ENCODE peak calls at places on chromosome 4, in eight cellular contexts. B, G, Q, L, T, Z, P and A are unnamed samples.

GRCh38 chr4:142528433-142528832 is 317.7 kb downstream of the INPP4B start:
- DNase-seq in B (peak; percentile 39), G (peak; percentile 16), Q (no peak), L (no peak), T (peak; percentile 76), Z (no peak), P (no peak), A (peak; percentile 10)

GRCh38 chr4:73729534-73730165 is 10.7 kb upstream of the CXCL8 start:
- DNase-seq in B (peak; percentile 84), G (peak; percentile 95), Q (no peak), L (no peak), T (peak; percentile 88), Z (peak; percentile 62), P (peak; percentile 79), A (peak; percentile 96)

GRCh38 chr4:160375746-160376452 is 1273.0 kb downstream of the RAPGEF2 start:
- DNase-seq in B (peak; percentile 20), G (no peak), Q (no peak), L (no peak), T (peak; percentile 72), Z (no peak), P (no peak), A (peak; percentile 2)

GRCh38 chr4:117085185-117085701 is at the start of gene TRAM1L1:
- DNase-seq in B (peak; percentile 41), G (peak; percentile 51), Q (peak; percentile 28), L (peak; percentile 82), T (peak; percentile 42), Z (peak; percentile 55), P (peak; percentile 61), A (peak; percentile 54)

GRCh38 chr4:119300072-119300387 is 21.9 kb downstream of the FABP2 start:
- DNase-seq in B (no peak), G (peak; percentile 59), Q (no peak), L (peak; percentile 30), T (peak; percentile 54), Z (peak; percentile 41), P (peak; percentile 60), A (peak; percentile 76)

GRCh38 chr4:74042681-74043080 is 4.2 kb upstream of the CXCL3 start:
- DNase-seq in B (no peak), G (no peak), Q (no peak), L (no peak), T (no peak), Z (no peak), P (peak; percentile 49), A (no peak)

GRCh38 chr4:147103403-147103946 is 157.8 kb upstream of the TTC29 start:
- DNase-seq in B (peak; percentile 83), G (peak; percentile 98), Q (peak; percentile 93), L (no peak), T (peak; percentile 94), Z (no peak), P (peak; percentile 39), A (peak; percentile 96)

GRCh38 chr4:39433878-39434492 is 24.7 kb downstream of the RPL9 start:
- DNase-seq in B (no peak), G (no peak), Q (no peak), L (no peak), T (no peak), Z (no peak), P (no peak), A (no peak)

GRCh38 chr4:139756391-139757180 is 91.0 kb downstream of the MGST2 start:
- DNase-seq in B (no peak), G (no peak), Q (no peak), L (no peak), T (no peak), Z (no peak), P (no peak), A (no peak)

DNA sequence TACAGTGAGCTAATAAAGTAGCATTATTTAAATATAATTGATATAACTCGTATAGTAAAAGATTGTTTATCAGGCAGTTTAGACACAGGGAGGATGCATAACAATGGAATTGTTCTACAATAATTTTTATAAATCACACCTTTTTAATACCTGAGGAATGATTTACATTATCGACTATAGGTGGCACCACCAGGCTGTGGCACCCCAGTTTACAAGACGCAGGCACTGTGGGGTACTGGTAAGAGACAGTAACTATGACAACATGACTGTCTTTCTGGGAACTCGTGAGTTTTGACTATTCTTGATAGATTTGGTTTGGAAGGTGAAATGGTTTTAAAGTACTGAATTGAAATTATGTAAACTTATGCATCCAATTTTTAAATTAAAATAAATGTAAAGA is 27.1 kb upstream of the STBD1 start:
- DNase-seq in B (no peak), G (no peak), Q (no peak), L (no peak), T (no peak), Z (no peak), P (no peak), A (no peak)
- TF ChIP-seq CTCF in B (no peak), G (no peak), Q (no peak), L (no peak), T (no peak), Z (no peak), P (no peak), A (no peak)

DNA sequence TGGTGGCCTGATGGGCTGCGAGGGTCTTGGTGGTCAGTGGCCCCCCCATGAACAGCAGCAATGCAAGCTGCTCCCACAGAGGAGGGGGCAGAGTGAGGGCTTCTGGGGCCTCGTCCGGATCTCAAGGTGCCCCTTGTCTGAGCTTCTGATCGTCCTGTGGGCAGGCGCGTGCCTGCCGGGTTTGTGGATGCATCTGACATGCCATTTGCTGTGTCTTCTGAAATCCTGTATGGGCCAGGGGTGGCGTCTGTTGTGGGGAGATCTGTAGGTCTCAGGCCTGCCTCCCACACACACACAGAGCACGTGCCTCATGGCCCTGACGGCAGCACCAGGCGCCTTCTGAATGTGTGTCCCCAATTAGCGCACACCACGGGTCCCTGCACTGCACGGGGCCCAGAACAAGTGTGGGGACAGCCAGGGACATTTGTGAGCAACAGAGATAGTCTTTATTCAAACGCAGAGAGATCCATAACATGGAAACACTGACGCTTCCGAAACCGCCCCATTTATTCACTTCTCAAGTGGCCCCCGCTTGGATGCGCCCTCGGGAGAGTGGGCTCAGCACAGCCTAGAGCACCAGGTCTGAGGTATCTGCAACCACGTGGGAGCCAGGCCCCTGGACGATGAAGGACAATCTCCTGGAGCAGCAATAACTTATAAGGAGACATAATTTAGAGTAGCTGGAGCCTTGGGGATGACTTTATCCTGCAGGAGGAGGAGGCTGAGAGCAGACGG is 5.7 kb downstream of the SPON2 start:
- DNase-seq in B (no peak), G (peak; percentile 54), Q (no peak), L (peak; percentile 43), T (no peak), Z (no peak), P (no peak), A (no peak)
- H3K4me3 ChIP-seq in B (no peak overlapping the region), G (no peak overlapping the region), Q (no peak overlapping the region), L (no peak overlapping the region), T (peak overlapping the region; percentile 74), Z (peak overlapping the region; percentile 72), P (no peak overlapping the region), A (no peak overlapping the region)

GRCh38 chr4:2535386-2536192 is 858 bp upstream of the FAM193A start:
- DNase-seq in B (no peak), G (peak; percentile 26), Q (no peak), L (peak; percentile 87), T (peak; percentile 30), Z (peak; percentile 50), P (peak; percentile 49), A (peak; percentile 19)
- TF ChIP-seq CTCF in B (no peak), G (peak; percentile 4), Q (peak; percentile 11), L (no peak), T (no peak), Z (peak; percentile 28), P (no peak), A (no peak)

DNA sequence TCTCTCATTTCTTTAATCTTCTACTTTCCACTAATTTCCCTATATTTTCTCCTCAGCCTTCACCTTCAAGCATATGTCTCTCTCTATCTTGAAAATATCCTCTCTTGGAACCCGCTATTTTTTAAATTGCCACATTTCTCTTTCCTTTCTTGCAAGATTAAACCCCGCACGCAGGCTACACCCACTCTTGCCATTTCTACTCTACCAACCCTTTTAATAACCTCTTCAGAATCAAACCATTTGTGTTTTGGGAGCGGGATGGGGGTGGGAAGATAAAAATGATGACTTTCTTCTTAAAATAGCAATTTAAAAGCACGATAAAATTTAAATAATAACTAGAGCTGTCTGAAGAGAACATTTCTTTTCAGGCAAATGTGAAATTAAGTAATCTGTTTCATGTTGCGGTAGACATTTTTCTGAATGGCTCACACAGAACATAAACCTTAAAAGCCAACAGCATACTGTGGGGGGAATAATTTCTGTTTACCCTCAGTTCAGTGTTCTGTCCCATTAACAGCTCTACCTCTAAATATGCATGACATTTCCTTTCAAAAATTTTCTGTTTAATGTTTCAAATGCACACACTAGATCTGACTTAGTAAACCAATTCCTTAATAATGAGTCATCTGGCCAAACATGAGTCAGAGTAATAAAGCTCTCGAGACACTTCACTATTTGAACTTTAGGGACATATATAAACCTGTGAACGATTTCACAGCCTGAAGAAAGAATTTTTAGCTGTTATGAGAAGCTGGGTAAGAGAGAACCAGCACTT is 20.5 kb downstream of the ARSJ start:
- DNase-seq in B (peak; percentile 86), G (peak; percentile 96), Q (peak; percentile 88), L (no peak), T (peak; percentile 87), Z (no peak), P (no peak), A (peak; percentile 91)
- H3K4me3 ChIP-seq in B (peak overlapping the region; percentile 27), G (peak overlapping the region; percentile 7), Q (no peak overlapping the region), L (no peak overlapping the region), T (no peak overlapping the region), Z (no peak overlapping the region), P (no peak overlapping the region), A (peak overlapping the region; percentile 22)

GRCh38 chr4:61540944-61541343 is 340.8 kb downstream of the ADGRL3 start:
- DNase-seq in B (no peak), G (no peak), Q (no peak), L (no peak), T (no peak), Z (no peak), P (no peak), A (no peak)

GRCh38 chr4:61545902-61546498 is 345.9 kb downstream of the ADGRL3 start:
- DNase-seq in B (no peak), G (no peak), Q (no peak), L (no peak), T (peak; percentile 54), Z (no peak), P (no peak), A (no peak)

GRCh38 chr4:61543976-61544375 is 343.9 kb downstream of the ADGRL3 start:
- DNase-seq in B (peak; percentile 77), G (no peak), Q (no peak), L (no peak), T (peak; percentile 91), Z (no peak), P (no peak), A (no peak)

DNA sequence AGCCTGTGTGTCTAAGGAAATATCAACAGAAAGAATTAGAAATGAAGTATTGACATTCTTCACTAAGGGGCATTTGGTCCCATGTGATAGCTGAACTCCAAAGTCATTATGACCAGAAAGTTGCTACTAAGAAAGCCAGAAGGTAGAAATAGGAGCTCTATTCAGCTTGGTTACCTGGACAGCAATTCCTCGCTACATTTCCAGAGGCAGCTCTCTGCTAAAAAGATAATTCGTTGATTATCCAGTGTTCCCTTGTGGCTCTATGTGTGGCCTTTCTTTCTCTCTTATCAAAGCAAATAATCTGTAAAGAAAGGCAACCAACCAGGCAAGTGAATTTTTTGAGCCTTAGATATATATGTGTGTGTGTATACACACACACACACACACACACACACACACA is 341.3 kb downstream of the ADGRL3 start:
- DNase-seq in B (no peak), G (no peak), Q (no peak), L (no peak), T (no peak), Z (no peak), P (no peak), A (no peak)
- TF ChIP-seq CTCF in B (peak; percentile 15), G (no peak), Q (no peak), L (no peak), T (no peak), Z (no peak), P (no peak), A (no peak)